ENCODE peak calls at places on chromosome 10, in six cellular contexts. One of them, this sample, is unnamed. For H3K4me1 and H3K36me3, the result is how much of the 10 kb centered on the place peaks cover.

GRCh38 chr10:116760919-116761318 is 18.6 kb upstream of the HSPA12A start:
- DNase-seq in mucosa of descending colon: no peak
- DNase-seq in CD8-positive, alpha-beta T cell: no peak
- DNase-seq in left ventricle myocardium inferior: no peak
- DNase-seq in tibial artery: no peak
- DNase-seq in adipocyte: no peak
- DNase-seq in this sample: no peak

GRCh38 chr10:119131512-119132240 is 27.8 kb downstream of the DENND10 start:
- DNase-seq in mucosa of descending colon: no peak
- DNase-seq in CD8-positive, alpha-beta T cell: peak
- DNase-seq in left ventricle myocardium inferior: no peak
- DNase-seq in tibial artery: no peak
- DNase-seq in adipocyte: peak
- DNase-seq in this sample: peak

GRCh38 chr10:121942749-121943148 is 14.9 kb upstream of the ATE1 start:
- DNase-seq in mucosa of descending colon: no peak
- DNase-seq in CD8-positive, alpha-beta T cell: no peak
- DNase-seq in left ventricle myocardium inferior: no peak
- DNase-seq in tibial artery: peak
- DNase-seq in adipocyte: peak
- DNase-seq in this sample: peak

GRCh38 chr10:71811351-71811750 is 38.0 kb upstream of the VSIR start:
- DNase-seq in mucosa of descending colon: no peak
- DNase-seq in CD8-positive, alpha-beta T cell: no peak
- DNase-seq in left ventricle myocardium inferior: no peak
- DNase-seq in tibial artery: no peak
- DNase-seq in adipocyte: no peak
- DNase-seq in this sample: no peak

GRCh38 chr10:117216611-117217195 is 19.4 kb downstream of the KCNK18 start:
- DNase-seq in mucosa of descending colon: peak
- DNase-seq in CD8-positive, alpha-beta T cell: peak
- DNase-seq in left ventricle myocardium inferior: peak
- DNase-seq in tibial artery: peak
- DNase-seq in adipocyte: peak
- DNase-seq in this sample: peak

GRCh38 chr10:97511711-97512445 is 13.2 kb downstream of the UBTD1 start:
- DNase-seq in mucosa of descending colon: no peak
- DNase-seq in CD8-positive, alpha-beta T cell: no peak
- DNase-seq in left ventricle myocardium inferior: peak
- DNase-seq in tibial artery: peak
- DNase-seq in adipocyte: no peak
- DNase-seq in this sample: no peak

GRCh38 chr10:30438016-30438850 is 4.2 kb downstream of the MAP3K8 start:
- DNase-seq in mucosa of descending colon: no peak
- DNase-seq in CD8-positive, alpha-beta T cell: no peak
- DNase-seq in left ventricle myocardium inferior: no peak
- DNase-seq in tibial artery: no peak
- DNase-seq in adipocyte: peak
- DNase-seq in this sample: no peak

GRCh38 chr10:8122970-8123369 is 68.5 kb downstream of the GATA3 start:
- DNase-seq in mucosa of descending colon: no peak
- DNase-seq in CD8-positive, alpha-beta T cell: no peak
- DNase-seq in left ventricle myocardium inferior: no peak
- DNase-seq in tibial artery: no peak
- DNase-seq in adipocyte: no peak
- DNase-seq in this sample: no peak

GRCh38 chr10:47116445-47116844 is 183.6 kb upstream of the GDF10 start:
- DNase-seq in mucosa of descending colon: no peak
- DNase-seq in CD8-positive, alpha-beta T cell: no peak
- DNase-seq in left ventricle myocardium inferior: no peak
- DNase-seq in tibial artery: no peak
- DNase-seq in adipocyte: no peak
- DNase-seq in this sample: no peak

GRCh38 chr10:35331894-35332640 is 4.2 kb upstream of the CCNY start:
- DNase-seq in mucosa of descending colon: no peak
- DNase-seq in CD8-positive, alpha-beta T cell: no peak
- DNase-seq in left ventricle myocardium inferior: no peak
- DNase-seq in tibial artery: no peak
- DNase-seq in adipocyte: peak
- DNase-seq in this sample: peak

GRCh38 chr10:95651346-95652115 is 5.0 kb downstream of the ALDH18A1 start:
- DNase-seq in mucosa of descending colon: no peak
- DNase-seq in CD8-positive, alpha-beta T cell: no peak
- DNase-seq in left ventricle myocardium inferior: no peak
- DNase-seq in tibial artery: no peak
- DNase-seq in adipocyte: peak
- DNase-seq in this sample: no peak

GRCh38 chr10:62666264-62666663 is 138.3 kb upstream of the ADO start:
- DNase-seq in mucosa of descending colon: no peak
- DNase-seq in CD8-positive, alpha-beta T cell: no peak
- DNase-seq in left ventricle myocardium inferior: no peak
- DNase-seq in tibial artery: no peak
- DNase-seq in adipocyte: no peak
- DNase-seq in this sample: no peak

GRCh38 chr10:5465976-5466450 is 33.4 kb downstream of the CALML5 start:
- DNase-seq in mucosa of descending colon: peak
- DNase-seq in CD8-positive, alpha-beta T cell: no peak
- DNase-seq in left ventricle myocardium inferior: no peak
- DNase-seq in tibial artery: no peak
- DNase-seq in adipocyte: no peak
- DNase-seq in this sample: no peak

GRCh38 chr10:49161411-49161997 is 26.7 kb downstream of the TMEM273 start:
- DNase-seq in mucosa of descending colon: no peak
- DNase-seq in CD8-positive, alpha-beta T cell: no peak
- DNase-seq in left ventricle myocardium inferior: no peak
- DNase-seq in tibial artery: no peak
- DNase-seq in adipocyte: peak
- DNase-seq in this sample: peak

GRCh38 chr10:93715345-93715744 is 13.0 kb upstream of the FRA10AC1 start:
- DNase-seq in mucosa of descending colon: no peak
- DNase-seq in CD8-positive, alpha-beta T cell: no peak
- DNase-seq in left ventricle myocardium inferior: no peak
- DNase-seq in tibial artery: no peak
- DNase-seq in adipocyte: no peak
- DNase-seq in this sample: no peak

GRCh38 chr10:3689871-3690510 is 95.0 kb downstream of the KLF6 start:
- DNase-seq in mucosa of descending colon: no peak
- DNase-seq in CD8-positive, alpha-beta T cell: no peak
- DNase-seq in left ventricle myocardium inferior: no peak
- DNase-seq in tibial artery: no peak
- DNase-seq in adipocyte: no peak
- DNase-seq in this sample: no peak

GRCh38 chr10:118595598-118596425 is at the start of gene PRLHR:
- DNase-seq in mucosa of descending colon: no peak
- DNase-seq in CD8-positive, alpha-beta T cell: no peak
- DNase-seq in left ventricle myocardium inferior: no peak
- DNase-seq in tibial artery: no peak
- DNase-seq in adipocyte: peak
- DNase-seq in this sample: peak

GRCh38 chr10:5089869-5090268 is 4.3 kb upstream of the AKR1C3 start:
- DNase-seq in mucosa of descending colon: no peak
- DNase-seq in CD8-positive, alpha-beta T cell: no peak
- DNase-seq in left ventricle myocardium inferior: no peak
- DNase-seq in tibial artery: no peak
- DNase-seq in adipocyte: no peak
- DNase-seq in this sample: peak

GRCh38 chr10:52115823-52116222 is 198.3 kb upstream of the DKK1 start:
- DNase-seq in mucosa of descending colon: no peak
- DNase-seq in CD8-positive, alpha-beta T cell: no peak
- DNase-seq in left ventricle myocardium inferior: no peak
- DNase-seq in tibial artery: no peak
- DNase-seq in adipocyte: no peak
- DNase-seq in this sample: peak

GRCh38 chr10:130463876-130464360 is 327.7 kb downstream of the GLRX3 start:
- DNase-seq in mucosa of descending colon: no peak
- DNase-seq in CD8-positive, alpha-beta T cell: no peak
- DNase-seq in left ventricle myocardium inferior: no peak
- DNase-seq in tibial artery: no peak
- DNase-seq in adipocyte: no peak
- DNase-seq in this sample: no peak

GRCh38 chr10:58778966-58779365 is 266.3 kb downstream of the BICC1 start:
- DNase-seq in mucosa of descending colon: no peak
- DNase-seq in CD8-positive, alpha-beta T cell: no peak
- DNase-seq in left ventricle myocardium inferior: no peak
- DNase-seq in tibial artery: no peak
- DNase-seq in adipocyte: no peak
- DNase-seq in this sample: no peak

GRCh38 chr10:45354261-45354660 is 19.8 kb upstream of the ALOX5 start:
- DNase-seq in mucosa of descending colon: no peak
- DNase-seq in CD8-positive, alpha-beta T cell: no peak
- DNase-seq in left ventricle myocardium inferior: no peak
- DNase-seq in tibial artery: peak
- DNase-seq in adipocyte: no peak
- DNase-seq in this sample: no peak

GRCh38 chr10:35639021-35639521 is 3.0 kb downstream of the FZD8 start:
- DNase-seq in mucosa of descending colon: no peak
- DNase-seq in CD8-positive, alpha-beta T cell: no peak
- DNase-seq in left ventricle myocardium inferior: no peak
- DNase-seq in tibial artery: no peak
- DNase-seq in adipocyte: no peak
- DNase-seq in this sample: peak

GRCh38 chr10:36629476-36629875 is 495.9 kb upstream of the ANKRD30A start:
- DNase-seq in mucosa of descending colon: no peak
- DNase-seq in CD8-positive, alpha-beta T cell: no peak
- DNase-seq in left ventricle myocardium inferior: no peak
- DNase-seq in tibial artery: no peak
- DNase-seq in adipocyte: no peak
- DNase-seq in this sample: peak

GRCh38 chr10:29734640-29734979 is 99.8 kb upstream of the SVIL start:
- DNase-seq in mucosa of descending colon: no peak
- DNase-seq in CD8-positive, alpha-beta T cell: no peak
- DNase-seq in left ventricle myocardium inferior: no peak
- DNase-seq in tibial artery: no peak
- DNase-seq in adipocyte: no peak
- DNase-seq in this sample: no peak

GRCh38 chr10:119942973-119943372 is 50.4 kb downstream of the SEC23IP start:
- DNase-seq in mucosa of descending colon: no peak
- DNase-seq in CD8-positive, alpha-beta T cell: no peak
- DNase-seq in left ventricle myocardium inferior: no peak
- DNase-seq in tibial artery: no peak
- DNase-seq in adipocyte: peak
- DNase-seq in this sample: no peak

GRCh38 chr10:44068716-44069482 is 316.0 kb downstream of the CXCL12 start:
- DNase-seq in mucosa of descending colon: no peak
- DNase-seq in CD8-positive, alpha-beta T cell: no peak
- DNase-seq in left ventricle myocardium inferior: no peak
- DNase-seq in tibial artery: peak
- DNase-seq in adipocyte: no peak
- DNase-seq in this sample: no peak

GRCh38 chr10:127392351-127393235 is 156.5 kb upstream of the NPS start:
- DNase-seq in mucosa of descending colon: no peak
- DNase-seq in CD8-positive, alpha-beta T cell: no peak
- DNase-seq in left ventricle myocardium inferior: no peak
- DNase-seq in tibial artery: peak
- DNase-seq in adipocyte: no peak
- DNase-seq in this sample: no peak

GRCh38 chr10:22603581-22603980 is 110.8 kb downstream of the PIP4K2A start:
- DNase-seq in mucosa of descending colon: no peak
- DNase-seq in CD8-positive, alpha-beta T cell: no peak
- DNase-seq in left ventricle myocardium inferior: no peak
- DNase-seq in tibial artery: no peak
- DNase-seq in adipocyte: no peak
- DNase-seq in this sample: no peak
- H3K4me1 ChIP-seq in mucosa of descending colon: under half
- H3K4me1 ChIP-seq in CD8-positive, alpha-beta T cell: half or more
- H3K4me1 ChIP-seq in left ventricle myocardium inferior: under half
- H3K4me1 ChIP-seq in tibial artery: under half
- H3K4me1 ChIP-seq in adipocyte: under half
- H3K4me1 ChIP-seq in this sample: half or more

GRCh38 chr10:102595914-102596313 is 48.4 kb upstream of the TRIM8 start:
- DNase-seq in mucosa of descending colon: no peak
- DNase-seq in CD8-positive, alpha-beta T cell: no peak
- DNase-seq in left ventricle myocardium inferior: no peak
- DNase-seq in tibial artery: no peak
- DNase-seq in adipocyte: no peak
- DNase-seq in this sample: no peak
- H3K36me3 ChIP-seq in mucosa of descending colon: under half
- H3K36me3 ChIP-seq in CD8-positive, alpha-beta T cell: under half
- H3K36me3 ChIP-seq in left ventricle myocardium inferior: under half
- H3K36me3 ChIP-seq in tibial artery: under half
- H3K36me3 ChIP-seq in adipocyte: under half
- H3K36me3 ChIP-seq in this sample: under half

DNA sequence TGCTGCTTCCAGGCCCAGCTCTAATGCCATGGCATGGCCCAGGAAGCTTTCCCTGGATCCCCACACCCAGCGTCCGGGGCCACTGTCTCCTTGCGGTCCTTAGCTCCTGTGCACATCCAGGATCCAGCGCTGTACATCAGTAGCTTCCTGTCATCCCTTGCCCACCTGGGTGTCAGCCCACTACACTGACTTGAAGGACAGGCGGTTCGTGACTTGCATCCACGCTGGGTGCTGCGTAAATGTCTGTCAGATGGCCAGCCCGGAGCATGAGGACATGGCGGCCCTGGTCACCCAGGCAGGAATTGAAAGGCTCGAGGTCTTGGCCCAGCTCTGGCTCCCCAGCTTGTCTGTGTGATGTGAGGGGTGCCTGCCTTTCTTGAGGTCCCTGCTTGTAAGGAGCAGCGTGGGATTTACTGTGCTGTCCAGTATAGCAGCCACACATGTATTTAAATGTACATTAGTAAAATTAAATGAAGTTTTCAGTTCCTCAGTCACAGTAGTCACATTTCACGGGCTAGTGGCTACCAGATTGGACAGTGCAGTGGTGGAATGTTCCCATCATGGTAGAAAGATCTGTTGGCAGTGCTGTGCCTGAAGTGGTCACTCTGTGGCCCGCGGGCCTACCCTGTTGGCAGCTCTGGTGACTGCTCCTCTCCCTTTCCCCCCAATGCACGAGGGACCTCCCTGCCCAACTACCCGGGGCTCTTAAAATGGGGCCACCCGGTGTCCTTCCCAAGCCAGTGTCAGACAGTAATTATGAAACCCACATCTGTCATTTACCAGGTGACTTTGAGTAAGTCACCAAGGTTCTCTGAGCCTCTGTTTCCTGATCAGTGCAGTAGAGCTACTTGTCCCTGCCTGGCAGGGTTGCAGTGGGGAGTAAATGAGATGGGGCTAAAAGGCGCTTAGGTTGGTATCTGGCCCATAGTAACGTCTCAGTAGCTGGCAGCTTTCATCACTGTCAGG is 97.8 kb upstream of the PPIF start:
- DNase-seq in mucosa of descending colon: peak
- DNase-seq in CD8-positive, alpha-beta T cell: no peak
- DNase-seq in left ventricle myocardium inferior: no peak
- DNase-seq in tibial artery: no peak
- DNase-seq in adipocyte: no peak
- DNase-seq in this sample: no peak
- H3K4me1 ChIP-seq in mucosa of descending colon: under half
- H3K4me1 ChIP-seq in CD8-positive, alpha-beta T cell: under half
- H3K4me1 ChIP-seq in left ventricle myocardium inferior: half or more
- H3K4me1 ChIP-seq in tibial artery: under half
- H3K4me1 ChIP-seq in adipocyte: under half
- H3K4me1 ChIP-seq in this sample: under half

DNA sequence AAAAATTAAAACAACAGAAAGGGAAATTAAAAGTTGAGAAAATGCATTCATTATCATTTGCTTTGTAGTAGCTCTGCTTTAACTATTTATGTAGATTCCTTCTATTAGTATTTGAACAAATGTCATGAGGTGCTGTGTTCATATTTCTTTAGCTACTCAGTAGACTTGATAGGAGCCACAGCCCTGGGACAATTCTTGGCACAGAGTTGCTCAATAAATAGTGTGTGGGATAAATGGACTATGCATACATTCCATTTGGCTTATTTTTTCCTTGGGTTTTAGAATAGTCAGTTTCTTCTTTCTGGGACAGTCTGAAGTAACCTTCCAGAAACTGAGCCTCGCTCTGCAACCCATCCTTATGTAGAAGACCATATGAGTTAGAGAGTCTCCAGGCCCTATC is 13.4 kb downstream of the RPP30 start:
- DNase-seq in mucosa of descending colon: no peak
- DNase-seq in CD8-positive, alpha-beta T cell: no peak
- DNase-seq in left ventricle myocardium inferior: no peak
- DNase-seq in tibial artery: no peak
- DNase-seq in adipocyte: peak
- DNase-seq in this sample: no peak
- H3K36me3 ChIP-seq in mucosa of descending colon: under half
- H3K36me3 ChIP-seq in CD8-positive, alpha-beta T cell: under half
- H3K36me3 ChIP-seq in left ventricle myocardium inferior: half or more
- H3K36me3 ChIP-seq in tibial artery: under half
- H3K36me3 ChIP-seq in adipocyte: under half
- H3K36me3 ChIP-seq in this sample: under half

This sample was measured in A673.